ENCODE peak calls at places on chromosome 5, in seven cellular contexts. One of them, this sample, is unnamed.

GRCh38 chr5:135455876-135456237 is 3.7 kb upstream of the TIFAB start:
- DNase-seq in psoas muscle: no peak
- DNase-seq in endodermal cell: peak; percentile 15
- DNase-seq in neural crest cell: no peak
- DNase-seq in HCT116: no peak
- DNase-seq in IMR-90: no peak
- DNase-seq in lower lobe of right lung: peak; percentile 42
- DNase-seq in this sample: no peak

GRCh38 chr5:132059696-132060500 is 557 bp upstream of the IL3 start:
- DNase-seq in psoas muscle: peak; percentile 34
- DNase-seq in endodermal cell: peak; percentile 35
- DNase-seq in neural crest cell: no peak
- DNase-seq in HCT116: no peak
- DNase-seq in IMR-90: no peak
- DNase-seq in lower lobe of right lung: peak; percentile 39
- DNase-seq in this sample: no peak

GRCh38 chr5:137858223-137858916 is 9.3 kb upstream of the MYOT start:
- DNase-seq in psoas muscle: no peak
- DNase-seq in endodermal cell: no peak
- DNase-seq in neural crest cell: no peak
- DNase-seq in HCT116: no peak
- DNase-seq in IMR-90: peak; percentile 7
- DNase-seq in lower lobe of right lung: no peak
- DNase-seq in this sample: no peak

GRCh38 chr5:176413255-176413565 is 3.1 kb downstream of the CLTB start:
- DNase-seq in psoas muscle: peak; percentile 76
- DNase-seq in endodermal cell: no peak
- DNase-seq in neural crest cell: no peak
- DNase-seq in HCT116: no peak
- DNase-seq in IMR-90: no peak
- DNase-seq in lower lobe of right lung: no peak
- DNase-seq in this sample: no peak

GRCh38 chr5:107418071-107418470 is 252.7 kb downstream of the EFNA5 start:
- DNase-seq in psoas muscle: no peak
- DNase-seq in endodermal cell: no peak
- DNase-seq in neural crest cell: no peak
- DNase-seq in HCT116: no peak
- DNase-seq in IMR-90: no peak
- DNase-seq in lower lobe of right lung: no peak
- DNase-seq in this sample: no peak

GRCh38 chr5:108367679-108368334 is 14.1 kb downstream of the FBXL17 start:
- DNase-seq in psoas muscle: no peak
- DNase-seq in endodermal cell: no peak
- DNase-seq in neural crest cell: no peak
- DNase-seq in HCT116: no peak
- DNase-seq in IMR-90: no peak
- DNase-seq in lower lobe of right lung: no peak
- DNase-seq in this sample: no peak

GRCh38 chr5:172102251-172102870 is 85.7 kb downstream of the STK10 start:
- DNase-seq in psoas muscle: no peak
- DNase-seq in endodermal cell: no peak
- DNase-seq in neural crest cell: no peak
- DNase-seq in HCT116: no peak
- DNase-seq in IMR-90: no peak
- DNase-seq in lower lobe of right lung: no peak
- DNase-seq in this sample: no peak

GRCh38 chr5:171469336-171469735 is 49.9 kb downstream of the FGF18 start:
- DNase-seq in psoas muscle: no peak
- DNase-seq in endodermal cell: no peak
- DNase-seq in neural crest cell: no peak
- DNase-seq in HCT116: no peak
- DNase-seq in IMR-90: no peak
- DNase-seq in lower lobe of right lung: no peak
- DNase-seq in this sample: no peak

GRCh38 chr5:145479271-145479670 is 355.9 kb downstream of the PRELID2 start:
- DNase-seq in psoas muscle: no peak
- DNase-seq in endodermal cell: no peak
- DNase-seq in neural crest cell: no peak
- DNase-seq in HCT116: no peak
- DNase-seq in IMR-90: no peak
- DNase-seq in lower lobe of right lung: no peak
- DNase-seq in this sample: no peak

GRCh38 chr5:104385901-104386300 is 823.3 kb upstream of the NUDT12 start:
- DNase-seq in psoas muscle: no peak
- DNase-seq in endodermal cell: no peak
- DNase-seq in neural crest cell: no peak
- DNase-seq in HCT116: no peak
- DNase-seq in IMR-90: no peak
- DNase-seq in lower lobe of right lung: no peak
- DNase-seq in this sample: no peak

GRCh38 chr5:128195316-128195715 is 111.8 kb downstream of the SLC12A2 start:
- DNase-seq in psoas muscle: no peak
- DNase-seq in endodermal cell: no peak
- DNase-seq in neural crest cell: no peak
- DNase-seq in HCT116: no peak
- DNase-seq in IMR-90: no peak
- DNase-seq in lower lobe of right lung: no peak
- DNase-seq in this sample: no peak

GRCh38 chr5:80867233-80867632 is 92.9 kb upstream of the RASGRF2 start:
- DNase-seq in psoas muscle: no peak
- DNase-seq in endodermal cell: no peak
- DNase-seq in neural crest cell: no peak
- DNase-seq in HCT116: no peak
- DNase-seq in IMR-90: peak; percentile 13
- DNase-seq in lower lobe of right lung: no peak
- DNase-seq in this sample: no peak

GRCh38 chr5:75200776-75201175 is 35.9 kb downstream of the ANKRD31 start:
- DNase-seq in psoas muscle: no peak
- DNase-seq in endodermal cell: no peak
- DNase-seq in neural crest cell: no peak
- DNase-seq in HCT116: no peak
- DNase-seq in IMR-90: no peak
- DNase-seq in lower lobe of right lung: no peak
- DNase-seq in this sample: no peak

GRCh38 chr5:150703767-150704166 is 2.9 kb upstream of the RBM22 start:
- DNase-seq in psoas muscle: no peak
- DNase-seq in endodermal cell: no peak
- DNase-seq in neural crest cell: no peak
- DNase-seq in HCT116: no peak
- DNase-seq in IMR-90: peak; percentile 28
- DNase-seq in lower lobe of right lung: no peak
- DNase-seq in this sample: no peak

GRCh38 chr5:4294878-4295277 is 699.2 kb downstream of the IRX1 start:
- DNase-seq in psoas muscle: no peak
- DNase-seq in endodermal cell: no peak
- DNase-seq in neural crest cell: no peak
- DNase-seq in HCT116: no peak
- DNase-seq in IMR-90: no peak
- DNase-seq in lower lobe of right lung: no peak
- DNase-seq in this sample: no peak

GRCh38 chr5:162248107-162248713 is 180.6 kb downstream of the GABRG2 start:
- DNase-seq in psoas muscle: no peak
- DNase-seq in endodermal cell: peak; percentile 92
- DNase-seq in neural crest cell: peak; percentile 9
- DNase-seq in HCT116: no peak
- DNase-seq in IMR-90: no peak
- DNase-seq in lower lobe of right lung: no peak
- DNase-seq in this sample: peak; percentile 9

GRCh38 chr5:40844565-40844964 is 3.4 kb downstream of the CARD6 start:
- DNase-seq in psoas muscle: no peak
- DNase-seq in endodermal cell: no peak
- DNase-seq in neural crest cell: no peak
- DNase-seq in HCT116: no peak
- DNase-seq in IMR-90: no peak
- DNase-seq in lower lobe of right lung: no peak
- DNase-seq in this sample: no peak

GRCh38 chr5:40842351-40842750 is 1.2 kb downstream of the CARD6 start:
- DNase-seq in psoas muscle: no peak
- DNase-seq in endodermal cell: no peak
- DNase-seq in neural crest cell: no peak
- DNase-seq in HCT116: no peak
- DNase-seq in IMR-90: peak; percentile 71
- DNase-seq in lower lobe of right lung: no peak
- DNase-seq in this sample: no peak

GRCh38 chr5:40838076-40838475 is 3.1 kb upstream of the RPL37 start:
- DNase-seq in psoas muscle: no peak
- DNase-seq in endodermal cell: no peak
- DNase-seq in neural crest cell: no peak
- DNase-seq in HCT116: no peak
- DNase-seq in IMR-90: no peak
- DNase-seq in lower lobe of right lung: no peak
- DNase-seq in this sample: no peak

GRCh38 chr5:40846371-40846770 is 5.2 kb downstream of the CARD6 start:
- DNase-seq in psoas muscle: no peak
- DNase-seq in endodermal cell: peak; percentile 13
- DNase-seq in neural crest cell: no peak
- DNase-seq in HCT116: no peak
- DNase-seq in IMR-90: no peak
- DNase-seq in lower lobe of right lung: no peak
- DNase-seq in this sample: no peak

GRCh38 chr5:40841068-40841805 is at the start of gene CARD6:
- DNase-seq in psoas muscle: no peak
- DNase-seq in endodermal cell: no peak
- DNase-seq in neural crest cell: no peak
- DNase-seq in HCT116: no peak
- DNase-seq in IMR-90: peak; percentile 31
- DNase-seq in lower lobe of right lung: no peak
- DNase-seq in this sample: no peak
- TF ChIP-seq CTCF in psoas muscle: no peak
- TF ChIP-seq CTCF in endodermal cell: peak; percentile 21
- TF ChIP-seq CTCF in neural crest cell: no peak
- TF ChIP-seq CTCF in HCT116: no peak
- TF ChIP-seq CTCF in IMR-90: no peak
- TF ChIP-seq CTCF in lower lobe of right lung: no peak
- TF ChIP-seq CTCF in this sample: no peak

GRCh38 chr5:131000289-131000688 is 164.8 kb downstream of the HINT1 start:
- DNase-seq in psoas muscle: no peak
- DNase-seq in endodermal cell: no peak
- DNase-seq in neural crest cell: no peak
- DNase-seq in HCT116: no peak
- DNase-seq in IMR-90: no peak
- DNase-seq in lower lobe of right lung: no peak
- DNase-seq in this sample: no peak

GRCh38 chr5:131008329-131008728 is 156.7 kb downstream of the HINT1 start:
- DNase-seq in psoas muscle: no peak
- DNase-seq in endodermal cell: no peak
- DNase-seq in neural crest cell: no peak
- DNase-seq in HCT116: no peak
- DNase-seq in IMR-90: no peak
- DNase-seq in lower lobe of right lung: no peak
- DNase-seq in this sample: no peak

GRCh38 chr5:131001507-131001906 is 163.5 kb downstream of the HINT1 start:
- DNase-seq in psoas muscle: no peak
- DNase-seq in endodermal cell: no peak
- DNase-seq in neural crest cell: no peak
- DNase-seq in HCT116: no peak
- DNase-seq in IMR-90: no peak
- DNase-seq in lower lobe of right lung: no peak
- DNase-seq in this sample: no peak

DNA sequence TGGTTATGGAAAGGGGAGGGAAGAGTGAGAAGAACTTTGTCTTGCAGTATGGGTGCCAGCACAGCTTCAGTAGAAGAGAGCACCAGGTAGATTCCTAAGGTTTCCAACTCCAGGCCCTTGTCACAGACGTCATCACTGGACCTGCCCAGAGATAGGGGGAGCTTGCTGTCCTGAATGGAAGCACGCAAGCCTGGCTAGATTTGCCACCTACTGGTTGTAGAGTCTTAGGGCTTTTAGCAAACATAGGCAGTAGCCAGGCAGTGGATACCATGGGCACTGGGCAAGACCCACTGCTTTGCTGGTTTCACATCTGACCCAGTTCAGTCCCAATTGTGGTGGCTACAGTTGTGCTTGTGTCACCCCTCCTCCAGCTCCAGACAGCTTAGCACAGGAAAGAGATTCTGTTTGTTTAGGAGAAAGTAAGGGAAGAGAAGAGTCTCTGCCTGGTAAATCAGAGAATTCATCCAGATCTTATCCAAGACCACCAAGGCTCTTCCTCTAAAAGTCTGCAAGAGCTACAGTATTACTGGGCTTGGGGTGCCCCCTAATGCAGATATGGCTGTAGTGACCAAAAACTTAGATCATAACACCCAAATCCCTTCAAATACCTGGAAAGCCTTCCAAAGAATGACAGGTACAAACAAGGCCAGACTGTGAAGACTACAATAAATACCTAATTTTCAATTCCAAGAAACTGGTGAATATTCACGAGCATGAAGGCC is 158.9 kb downstream of the HINT1 start:
- DNase-seq in psoas muscle: no peak
- DNase-seq in endodermal cell: peak; percentile 61
- DNase-seq in neural crest cell: no peak
- DNase-seq in HCT116: peak; percentile 3
- DNase-seq in IMR-90: no peak
- DNase-seq in lower lobe of right lung: no peak
- DNase-seq in this sample: peak; percentile 21
- TF ChIP-seq CTCF in psoas muscle: no peak
- TF ChIP-seq CTCF in endodermal cell: peak; percentile 74
- TF ChIP-seq CTCF in neural crest cell: peak; percentile 45
- TF ChIP-seq CTCF in HCT116: peak; percentile 15
- TF ChIP-seq CTCF in IMR-90: no peak
- TF ChIP-seq CTCF in lower lobe of right lung: no peak
- TF ChIP-seq CTCF in this sample: peak; percentile 42

DNA sequence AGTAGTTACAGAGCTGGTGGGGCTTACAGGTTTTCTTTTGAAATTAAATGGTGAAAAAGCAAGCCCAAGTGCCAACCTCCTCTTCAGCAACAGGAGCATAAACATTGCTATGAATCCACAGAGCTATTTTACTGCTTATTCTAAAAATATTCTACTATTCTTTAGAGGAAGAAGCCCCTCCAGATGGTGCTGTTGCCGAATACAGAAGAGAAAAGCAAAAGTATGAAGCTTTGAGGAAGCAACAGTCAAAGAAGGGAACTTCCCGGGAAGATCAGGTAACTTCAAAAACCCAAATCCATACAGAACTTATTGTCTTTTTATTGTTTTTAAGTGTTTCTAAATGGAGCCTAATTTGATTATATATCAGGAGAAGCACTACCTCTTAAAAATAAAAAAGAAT is 202.8 kb downstream of the CWC27 start:
- DNase-seq in psoas muscle: no peak
- DNase-seq in endodermal cell: no peak
- DNase-seq in neural crest cell: no peak
- DNase-seq in HCT116: no peak
- DNase-seq in IMR-90: peak; percentile 48
- DNase-seq in lower lobe of right lung: no peak
- DNase-seq in this sample: no peak
- TF ChIP-seq CTCF in psoas muscle: no peak
- TF ChIP-seq CTCF in endodermal cell: peak; percentile 24
- TF ChIP-seq CTCF in neural crest cell: no peak
- TF ChIP-seq CTCF in HCT116: no peak
- TF ChIP-seq CTCF in IMR-90: peak; percentile 38
- TF ChIP-seq CTCF in lower lobe of right lung: peak; percentile 14
- TF ChIP-seq CTCF in this sample: no peak

DNA sequence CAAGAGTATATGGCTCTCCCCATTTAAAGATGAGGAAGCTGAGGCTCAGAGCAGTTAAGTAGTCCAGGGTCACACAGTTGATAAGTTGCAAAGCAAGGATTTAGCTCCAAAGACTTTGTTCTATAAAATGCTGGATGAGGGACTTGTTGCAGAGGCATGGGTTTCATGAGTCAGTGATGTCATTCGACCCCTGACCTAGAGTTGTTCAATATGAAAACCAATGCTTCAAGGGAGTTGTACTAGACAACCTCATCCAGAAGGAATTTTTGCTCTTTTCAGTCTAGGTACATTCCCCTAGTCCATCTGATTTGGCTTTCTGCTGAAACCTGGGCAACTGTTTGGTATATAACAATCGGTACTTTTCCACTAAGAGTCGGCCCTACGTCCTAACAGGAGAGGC is 550.4 kb downstream of the EBF1 start:
- DNase-seq in psoas muscle: no peak
- DNase-seq in endodermal cell: no peak
- DNase-seq in neural crest cell: no peak
- DNase-seq in HCT116: no peak
- DNase-seq in IMR-90: peak; percentile 3
- DNase-seq in lower lobe of right lung: no peak
- DNase-seq in this sample: no peak
- TF ChIP-seq CTCF in psoas muscle: no peak
- TF ChIP-seq CTCF in endodermal cell: no peak
- TF ChIP-seq CTCF in neural crest cell: no peak
- TF ChIP-seq CTCF in HCT116: no peak
- TF ChIP-seq CTCF in IMR-90: no peak
- TF ChIP-seq CTCF in lower lobe of right lung: no peak
- TF ChIP-seq CTCF in this sample: no peak

This sample was measured in nephron progenitor cell.